ENCODE peak calls at places on chromosomes 12 and 14, in seven cellular contexts. L, R, S, W, O, T and A are unnamed samples.

GRCh38 chr14:61485670-61486069 is 164.3 kb downstream of the PRKCH start:
- DNase-seq in L (no peak), R (no peak), S (no peak), W (no peak), O (no peak), T (no peak), A (no peak)

GRCh38 chr12:47014474-47014873 is 64.9 kb upstream of the PCED1B start:
- DNase-seq in L (no peak), R (no peak), S (no peak), W (peak; percentile 96), O (peak; percentile 85), T (no peak), A (no peak)

GRCh38 chr12:6322969-6323339 is 12.5 kb downstream of the PLEKHG6 start:
- DNase-seq in L (no peak), R (no peak), S (no peak), W (no peak), O (no peak), T (no peak), A (no peak)

GRCh38 chr14:89509891-89510290 is 92.9 kb upstream of the FOXN3 start:
- DNase-seq in L (no peak), R (no peak), S (no peak), W (peak; percentile 60), O (peak; percentile 86), T (no peak), A (no peak)

GRCh38 chr14:23009939-23010718 is at the start of gene C14orf93:
- DNase-seq in L (peak; percentile 75), R (peak; percentile 61), S (peak; percentile 42), W (peak; percentile 66), O (peak; percentile 75), T (peak; percentile 88), A (peak; percentile 51)

GRCh38 chr14:95073947-95074346 is 83.4 kb downstream of the DICER1 start:
- DNase-seq in L (no peak), R (no peak), S (no peak), W (no peak), O (no peak), T (no peak), A (no peak)

GRCh38 chr12:64325055-64325454 is 65.5 kb downstream of the C12orf56 start:
- DNase-seq in L (no peak), R (no peak), S (no peak), W (no peak), O (no peak), T (no peak), A (no peak)

GRCh38 chr14:89493877-89494634 is 77.0 kb upstream of the FOXN3 start:
- DNase-seq in L (no peak), R (no peak), S (no peak), W (peak; percentile 50), O (no peak), T (no peak), A (peak; percentile 76)

GRCh38 chr12:124565071-124565491 is 2.3 kb downstream of the NCOR2 start:
- DNase-seq in L (peak; percentile 75), R (no peak), S (no peak), W (no peak), O (no peak), T (no peak), A (no peak)

GRCh38 chr12:26721800-26722199 is 111.2 kb downstream of the ITPR2 start:
- DNase-seq in L (no peak), R (no peak), S (peak; percentile 33), W (no peak), O (peak; percentile 19), T (no peak), A (no peak)

GRCh38 chr14:100140452-100141132 is 18.9 kb downstream of the DEGS2 start:
- DNase-seq in L (no peak), R (no peak), S (no peak), W (peak; percentile 35), O (no peak), T (peak; percentile 19), A (no peak)

GRCh38 chr12:101793401-101793800 is 37.4 kb downstream of the GNPTAB start:
- DNase-seq in L (no peak), R (no peak), S (no peak), W (peak; percentile 92), O (peak; percentile 75), T (no peak), A (peak; percentile 71)

GRCh38 chr12:82527165-82527780 is 159.4 kb upstream of the TMTC2 start:
- DNase-seq in L (peak; percentile 37), R (peak; percentile 76), S (peak; percentile 43), W (peak; percentile 69), O (peak; percentile 42), T (peak; percentile 58), A (peak; percentile 16)

GRCh38 chr14:105473677-105474477 is 744 bp upstream of the CRIP2 start:
- DNase-seq in L (peak; percentile 65), R (peak; percentile 87), S (peak; percentile 48), W (peak; percentile 81), O (peak; percentile 73), T (peak; percentile 91), A (peak; percentile 97)

GRCh38 chr12:12792421-12792820 is 7.0 kb downstream of the APOLD1 start:
- DNase-seq in L (no peak), R (no peak), S (no peak), W (no peak), O (no peak), T (no peak), A (no peak)

GRCh38 chr12:110679201-110679600 is 9.7 kb downstream of the HVCN1 start:
- DNase-seq in L (no peak), R (no peak), S (no peak), W (no peak), O (no peak), T (no peak), A (peak; percentile 5)

GRCh38 chr14:57390806-57391562 is 598 bp downstream of the NAA30 start:
- DNase-seq in L (peak; percentile 27), R (peak; percentile 41), S (no peak), W (peak; percentile 30), O (peak; percentile 40), T (peak; percentile 60), A (peak; percentile 51)

GRCh38 chr12:83827860-83828259 is 1084.7 kb downstream of the SLC6A15 start:
- DNase-seq in L (no peak), R (no peak), S (no peak), W (peak; percentile 18), O (peak; percentile 8), T (no peak), A (no peak)

GRCh38 chr14:68862954-68863594 is 70.2 kb upstream of the ZFP36L1 start:
- DNase-seq in L (peak; percentile 81), R (peak; percentile 71), S (peak; percentile 45), W (peak; percentile 75), O (peak; percentile 86), T (peak; percentile 87), A (peak; percentile 92)

GRCh38 chr14:90017371-90017770 is 44.4 kb upstream of the KCNK13 start:
- DNase-seq in L (no peak), R (no peak), S (no peak), W (peak; percentile 5), O (peak; percentile 16), T (no peak), A (no peak)

GRCh38 chr12:69351462-69352236 is 3.5 kb downstream of the LYZ start:
- DNase-seq in L (no peak), R (no peak), S (no peak), W (no peak), O (no peak), T (no peak), A (no peak)

GRCh38 chr14:80084196-80084595 is 127.1 kb downstream of the DIO2 start:
- DNase-seq in L (no peak), R (no peak), S (no peak), W (no peak), O (no peak), T (no peak), A (no peak)

GRCh38 chr12:45732250-45732649 is 2.7 kb downstream of the ARID2 start:
- DNase-seq in L (no peak), R (no peak), S (no peak), W (peak; percentile 46), O (peak; percentile 13), T (no peak), A (no peak)

GRCh38 chr12:49121047-49121696 is 10.0 kb downstream of the TUBA1B start:
- DNase-seq in L (peak; percentile 57), R (no peak), S (peak; percentile 36), W (peak; percentile 61), O (peak; percentile 71), T (peak; percentile 77), A (peak; percentile 59)

GRCh38 chr12:109336593-109336992 is 11.1 kb upstream of the MYO1H start:
- DNase-seq in L (no peak), R (no peak), S (no peak), W (no peak), O (no peak), T (no peak), A (no peak)

GRCh38 chr12:13005649-13006048 is 5.6 kb upstream of the HEBP1 start:
- DNase-seq in L (no peak), R (peak; percentile 19), S (no peak), W (no peak), O (no peak), T (no peak), A (no peak)

GRCh38 chr12:17020765-17021164 is 414.8 kb upstream of the LMO3 start:
- DNase-seq in L (no peak), R (no peak), S (no peak), W (no peak), O (no peak), T (no peak), A (no peak)

GRCh38 chr14:64337901-64338615 is 43.9 kb upstream of the ESR2 start:
- DNase-seq in L (peak; percentile 53), R (peak; percentile 57), S (peak; percentile 28), W (peak; percentile 46), O (peak; percentile 73), T (peak; percentile 66), A (peak; percentile 84)

GRCh38 chr12:106097011-106097410 is 41.7 kb downstream of the NUAK1 start:
- DNase-seq in L (no peak), R (no peak), S (no peak), W (peak; percentile 70), O (no peak), T (no peak), A (no peak)